ENCODE peak calls at places on chromosome 18, in eight cellular contexts. E is thyroid gland, U is heart left ventricle, T is pancreas, W is H9, J is fibroblast of lung, Y is right atrium auricular region, S is neural progenitor cell. L is an unnamed sample. For H3K27me3, the result is how much of the 10 kb centered on the place peaks cover.

GRCh38 chr18:59540819-59541218 is 156.4 kb downstream of the CCBE1 start:
- DNase-seq in E (no peak), U (no peak), T (no peak), W (no peak), J (no peak), Y (no peak), S (no peak), L (no peak)

GRCh38 chr18:29309352-29309751 is 1132.4 kb upstream of the CDH2 start:
- DNase-seq in E (no peak), U (no peak), T (no peak), W (no peak), J (no peak), Y (no peak), S (no peak), L (no peak)

GRCh38 chr18:75727479-75727878 is 300.0 kb upstream of the SMIM21 start:
- DNase-seq in E (peak), U (peak), T (no peak), W (peak), J (peak), Y (no peak), S (peak), L (no peak)

GRCh38 chr18:63831080-63831788 is 56.0 kb downstream of the SERPINB7 start:
- DNase-seq in E (no peak), U (no peak), T (no peak), W (no peak), J (peak), Y (no peak), S (no peak), L (no peak)

GRCh38 chr18:48875942-48876511 is 74.7 kb downstream of the SMAD7 start:
- DNase-seq in E (peak), U (peak), T (no peak), W (peak), J (peak), Y (no peak), S (peak), L (peak)

GRCh38 chr18:54296017-54296416 is 26.7 kb downstream of the POLI start:
- DNase-seq in E (no peak), U (no peak), T (no peak), W (no peak), J (peak), Y (no peak), S (peak), L (no peak)

GRCh38 chr18:33839452-33840225 is 261.6 kb downstream of the ASXL3 start:
- DNase-seq in E (peak), U (no peak), T (peak), W (no peak), J (peak), Y (no peak), S (peak), L (no peak)

GRCh38 chr18:75530548-75531211 is 103.2 kb upstream of the SMIM21 start:
- DNase-seq in E (no peak), U (peak), T (no peak), W (no peak), J (no peak), Y (peak), S (no peak), L (no peak)

GRCh38 chr18:62118324-62118723 is 68.5 kb downstream of the PIGN start:
- DNase-seq in E (no peak), U (no peak), T (no peak), W (no peak), J (peak), Y (no peak), S (no peak), L (no peak)

GRCh38 chr18:51724790-51725721 is 527.6 kb upstream of the MEX3C start:
- DNase-seq in E (no peak), U (no peak), T (no peak), W (no peak), J (peak), Y (no peak), S (no peak), L (no peak)

GRCh38 chr18:71040161-71040560 is 751.3 kb downstream of the SOCS6 start:
- DNase-seq in E (no peak), U (no peak), T (no peak), W (no peak), J (peak), Y (no peak), S (no peak), L (no peak)

GRCh38 chr18:58096658-58097057 is 52.6 kb downstream of the NEDD4L start:
- DNase-seq in E (no peak), U (no peak), T (no peak), W (no peak), J (no peak), Y (no peak), S (no peak), L (no peak)

GRCh38 chr18:55907352-55908045 is 319.5 kb upstream of the TCF4 start:
- DNase-seq in E (peak), U (peak), T (no peak), W (no peak), J (peak), Y (no peak), S (no peak), L (no peak)

GRCh38 chr18:12608292-12608691 is 49.6 kb downstream of the SPIRE1 start:
- DNase-seq in E (no peak), U (no peak), T (no peak), W (no peak), J (peak), Y (no peak), S (no peak), L (no peak)

GRCh38 chr18:74522635-74523548 is 11.4 kb upstream of the CNDP1 start:
- DNase-seq in E (peak), U (no peak), T (no peak), W (peak), J (no peak), Y (no peak), S (no peak), L (no peak)

GRCh38 chr18:77032121-77032758 is 100.3 kb downstream of the MBP start:
- DNase-seq in E (peak), U (no peak), T (no peak), W (no peak), J (peak), Y (no peak), S (no peak), L (no peak)

GRCh38 chr18:63758616-63759015 is 16.6 kb upstream of the SERPINB7 start:
- DNase-seq in E (no peak), U (no peak), T (no peak), W (no peak), J (peak), Y (no peak), S (no peak), L (no peak)

GRCh38 chr18:63962137-63962536 is 7.7 kb upstream of the SERPINB8 start:
- DNase-seq in E (no peak), U (no peak), T (no peak), W (no peak), J (no peak), Y (no peak), S (no peak), L (no peak)

GRCh38 chr18:72543362-72544055 is 633 bp downstream of the CBLN2 start:
- DNase-seq in E (no peak), U (no peak), T (no peak), W (peak), J (no peak), Y (no peak), S (peak), L (no peak)

GRCh38 chr18:64017870-64018269 is 48.0 kb downstream of the SERPINB8 start:
- DNase-seq in E (no peak), U (no peak), T (no peak), W (no peak), J (no peak), Y (no peak), S (peak), L (no peak)

GRCh38 chr18:12059334-12060181 is 34.1 kb upstream of the ANKRD62 start:
- DNase-seq in E (no peak), U (no peak), T (no peak), W (no peak), J (no peak), Y (no peak), S (no peak), L (no peak)

GRCh38 chr18:8705280-8705940 is at the start of gene MTCL1:
- DNase-seq in E (peak), U (peak), T (no peak), W (peak), J (peak), Y (no peak), S (peak), L (no peak)
- H3K27me3 ChIP-seq in E (under half), U (under half), T (under half), W (under half), J (under half), Y (under half), S (under half), L (under half)

DNA sequence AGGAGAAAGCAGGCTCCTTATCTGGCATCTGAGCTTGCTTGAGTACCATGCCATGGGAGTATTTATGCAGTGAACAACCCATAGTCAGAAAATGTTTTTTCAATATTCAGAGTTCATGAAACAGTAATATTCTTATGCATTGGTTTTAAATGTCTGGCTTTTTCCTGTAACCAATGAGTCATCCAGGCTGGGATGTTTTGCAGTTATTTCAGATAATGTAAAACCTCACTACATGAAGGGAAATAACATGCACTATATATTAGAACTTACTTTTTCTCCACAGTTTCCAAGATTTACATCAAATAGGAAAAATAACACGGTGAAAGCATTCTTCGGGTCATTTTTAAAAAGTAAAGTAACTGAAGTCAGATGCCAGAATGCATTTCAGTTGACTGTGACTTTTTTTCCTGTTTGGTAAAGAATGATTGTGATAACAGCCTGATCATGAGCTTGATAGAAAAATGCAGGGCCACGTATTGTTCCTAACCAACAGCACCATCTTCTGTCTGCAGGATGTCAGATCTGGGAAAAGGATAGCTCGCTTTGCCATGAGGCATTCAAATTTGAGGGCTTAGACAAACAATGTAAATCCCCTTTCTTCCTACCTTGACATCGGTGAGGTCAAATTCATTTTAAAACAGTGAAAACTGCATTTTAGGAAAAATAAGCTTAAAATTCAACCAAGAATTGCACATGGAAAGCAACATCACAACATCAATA is 152.8 kb downstream of the DSC3 start:
- DNase-seq in E (no peak), U (no peak), T (no peak), W (peak), J (peak), Y (no peak), S (peak), L (no peak)
- TF ChIP-seq CTCF in E (no peak), U (no peak), T (no peak), W (peak), J (no peak), Y (peak), S (peak), L (peak)

DNA sequence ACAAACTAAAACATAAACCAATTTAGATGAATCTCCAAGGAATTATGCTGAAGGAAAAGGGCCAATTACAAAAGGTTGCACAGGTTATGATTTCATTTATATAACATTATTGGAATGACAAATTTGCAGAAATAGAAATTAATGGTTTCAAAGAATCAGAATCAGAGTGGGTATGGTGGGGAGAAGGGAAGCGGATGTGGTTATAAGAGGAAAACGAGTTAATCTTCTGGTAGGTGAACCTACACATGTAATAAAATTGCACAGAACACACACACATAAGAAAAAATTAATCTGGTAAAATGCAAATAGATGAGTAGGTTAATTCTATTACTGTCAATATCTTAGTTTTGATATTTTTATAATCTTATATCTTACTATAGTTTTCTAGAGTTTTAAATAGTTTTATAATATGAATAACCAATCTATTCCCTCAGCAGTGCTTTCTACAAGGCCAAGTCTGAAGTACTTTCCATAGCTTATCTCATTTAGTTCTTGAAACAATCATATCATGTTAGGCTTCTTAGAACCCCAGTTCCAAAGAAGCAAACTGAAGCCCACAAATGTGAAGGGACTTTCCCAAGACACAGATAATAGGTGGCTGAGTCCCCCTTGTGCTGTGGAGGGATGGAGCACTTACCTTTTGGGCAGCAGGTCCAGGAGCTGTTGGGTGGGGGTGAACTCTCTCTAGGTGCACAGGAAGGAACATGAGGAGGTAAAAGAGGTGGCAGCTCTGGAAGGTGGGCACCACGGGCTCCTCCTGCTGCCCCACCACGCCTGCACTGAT is 31.5 kb downstream of the ZNF519 start:
- DNase-seq in E (no peak), U (no peak), T (no peak), W (no peak), J (no peak), Y (no peak), S (no peak), L (no peak)
- H3K27me3 ChIP-seq in E (under half), U (under half), T (under half), W (under half), J (under half), Y (under half), S (under half), L (under half)

GRCh38 chr18:49944681-49945080 is 131.3 kb upstream of the ACAA2 start:
- DNase-seq in E (peak), U (no peak), T (no peak), W (peak), J (peak), Y (no peak), S (no peak), L (no peak)
- TF ChIP-seq CTCF in E (peak), U (no peak), T (no peak), W (peak), J (peak), Y (peak), S (peak), L (peak)

GRCh38 chr18:37284260-37284659 is 281.3 kb downstream of the CELF4 start:
- DNase-seq in E (no peak), U (no peak), T (no peak), W (no peak), J (no peak), Y (no peak), S (no peak), L (no peak)

GRCh38 chr18:37286801-37287200 is 278.8 kb downstream of the CELF4 start:
- DNase-seq in E (no peak), U (no peak), T (no peak), W (no peak), J (no peak), Y (no peak), S (no peak), L (no peak)

GRCh38 chr18:37280701-37281100 is 284.9 kb downstream of the CELF4 start:
- DNase-seq in E (no peak), U (no peak), T (no peak), W (no peak), J (no peak), Y (no peak), S (no peak), L (no peak)

GRCh38 chr18:37277753-37278152 is 287.8 kb downstream of the CELF4 start:
- DNase-seq in E (no peak), U (no peak), T (no peak), W (no peak), J (no peak), Y (no peak), S (no peak), L (no peak)

GRCh38 chr18:37282386-37283037 is 283.1 kb downstream of the CELF4 start:
- DNase-seq in E (no peak), U (no peak), T (no peak), W (peak), J (no peak), Y (no peak), S (peak), L (no peak)
- H3K27me3 ChIP-seq in E (under half), U (under half), T (under half), W (under half), J (under half), Y (under half), S (under half), L (under half)

DNA sequence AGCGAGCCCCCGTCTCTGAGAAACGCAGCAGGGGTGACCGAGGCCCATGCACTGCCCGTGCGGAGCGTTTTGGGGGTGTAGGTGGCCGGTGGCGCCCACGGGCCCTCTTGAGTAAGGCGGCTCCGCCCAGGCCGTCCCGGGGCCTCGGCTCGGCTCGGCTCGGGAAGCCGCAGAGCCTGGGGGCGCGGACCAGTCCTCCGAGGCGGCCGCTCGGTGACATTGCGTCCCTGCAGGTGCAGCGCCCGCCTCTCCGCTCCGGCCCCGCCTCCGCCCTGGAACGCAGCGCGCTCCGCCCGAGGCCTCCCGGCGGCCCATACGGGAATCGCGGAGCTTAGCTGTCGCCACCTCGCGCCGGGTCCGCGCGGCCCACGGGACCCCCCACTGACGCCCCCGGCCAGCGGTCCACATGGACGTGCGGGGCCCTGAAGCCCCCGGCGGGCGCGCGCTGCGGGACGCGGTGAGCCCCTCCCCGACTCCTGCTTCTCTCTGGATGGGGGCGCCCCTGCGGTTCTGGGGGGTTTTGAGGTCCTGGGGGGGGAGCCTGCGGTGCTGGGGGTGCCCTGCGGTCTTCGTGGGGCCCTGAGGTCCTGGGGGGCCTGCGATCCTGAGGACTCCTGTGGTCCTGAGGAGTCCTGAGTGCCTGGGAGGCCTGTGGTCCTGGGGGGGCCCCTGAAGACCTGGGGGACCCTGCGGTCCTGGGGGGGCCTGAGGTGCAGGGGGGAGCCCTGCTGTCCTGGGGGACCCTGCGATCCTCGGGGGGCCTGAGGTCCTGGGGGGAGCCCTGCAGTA is at the start of gene HSBP1L1:
- DNase-seq in E (peak), U (peak), T (peak), W (peak), J (peak), Y (no peak), S (peak), L (no peak)
- TF ChIP-seq CTCF in E (peak), U (peak), T (no peak), W (peak), J (peak), Y (peak), S (peak), L (peak)

DNA sequence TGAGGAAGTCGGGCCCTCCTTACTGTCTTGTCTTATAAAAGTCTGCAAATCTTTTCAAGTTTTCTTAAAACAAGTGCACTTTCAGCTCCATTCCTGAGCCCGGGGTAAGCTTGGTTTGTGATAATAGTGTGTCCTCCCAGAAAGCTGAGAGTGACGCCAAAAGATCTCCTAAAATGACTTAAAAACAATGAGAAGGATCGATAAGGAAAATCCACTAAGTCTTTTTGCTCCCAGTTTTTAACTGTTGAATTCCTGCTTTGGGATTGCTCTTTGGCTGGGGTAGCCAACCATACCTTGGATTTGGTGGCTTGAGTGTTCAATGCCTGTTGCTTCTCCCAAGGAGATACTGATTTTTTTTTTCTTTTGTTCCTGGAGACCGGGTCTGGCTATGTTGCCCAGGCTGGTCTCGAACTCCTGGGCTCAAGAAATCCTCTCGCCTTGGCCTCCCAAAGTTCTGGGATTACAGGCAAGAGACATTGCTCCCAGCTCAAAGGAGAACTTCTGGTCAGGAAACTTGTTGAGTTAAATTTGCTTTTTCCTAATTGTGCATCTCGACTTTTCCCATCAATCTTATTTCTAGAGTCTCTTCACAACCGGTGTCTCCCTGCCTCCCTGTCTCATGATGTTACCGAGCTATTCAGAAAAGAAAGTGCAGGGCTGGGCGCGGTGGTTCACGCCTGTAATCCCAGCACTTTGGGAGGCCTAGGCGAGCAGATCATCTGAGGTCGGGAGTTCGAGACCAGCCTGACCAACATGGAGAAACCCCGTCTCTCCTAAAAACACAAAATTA is 3.0 kb downstream of the TGIF1 start:
- DNase-seq in E (no peak), U (no peak), T (no peak), W (no peak), J (no peak), Y (no peak), S (peak), L (no peak)
- H3K27me3 ChIP-seq in E (under half), U (under half), T (under half), W (under half), J (under half), Y (under half), S (under half), L (under half)

L was measured in RWPE2.